ENCODE peak calls at places on chromosomes 6 and 20, in ten cellular contexts. U is brain microvascular endothelial cell, I is lower lobe of right lung, Z is mesendoderm, M is heart left ventricle, Q is GM12865, B is AG04450, X is tibial artery, O is upper lobe of right lung, H is esophagus muscularis mucosa. T is an unnamed sample.

GRCh38 chr6:166610104-166610503 is 16.9 kb downstream of the RPS6KA2 start:
- DNase-seq in X (peak), Q (no peak), O (no peak), Z (peak), I (no peak), M (no peak), H (no peak), U (no peak), B (no peak), T (no peak)

GRCh38 chr20:63628246-63628975 is 1.5 kb upstream of the GMEB2 start:
- DNase-seq in M (peak), I (peak), H (no peak), O (peak), X (peak), Z (no peak), U (peak), B (peak), Q (peak), T (peak)

GRCh38 chr6:5305968-5306626 is 44.8 kb downstream of the FARS2 start:
- DNase-seq in U (no peak), Q (no peak), H (peak), Z (no peak), M (no peak), I (no peak), O (no peak), X (no peak), B (no peak), T (no peak)

GRCh38 chr6:108684809-108685329 is 124.2 kb downstream of the FOXO3 start:
- DNase-seq in Z (no peak), U (peak), O (no peak), Q (peak), M (no peak), H (no peak), I (peak), B (no peak), X (no peak), T (no peak)

GRCh38 chr6:5936140-5936539 is 70.6 kb downstream of the NRN1 start:
- DNase-seq in M (no peak), Q (no peak), H (no peak), O (no peak), Z (no peak), U (no peak), I (no peak), X (no peak), B (no peak), T (no peak)

GRCh38 chr20:46204594-46205205 is 86.6 kb downstream of the CD40 start:
- DNase-seq in U (no peak), Z (no peak), I (no peak), B (no peak), H (no peak), X (no peak), O (no peak), Q (no peak), M (no peak), T (no peak)

GRCh38 chr20:63273635-63274380 is 1.2 kb downstream of the ARFGAP1 start:
- DNase-seq in U (peak), X (no peak), Z (no peak), B (peak), H (no peak), M (no peak), Q (no peak), I (no peak), O (no peak), T (peak)

GRCh38 chr20:50991076-50991475 is 31.8 kb downstream of the KCNG1 start:
- DNase-seq in Q (no peak), H (no peak), Z (no peak), B (no peak), O (no peak), M (no peak), I (no peak), X (no peak), U (no peak), T (no peak)

GRCh38 chr20:47262008-47262364 is 94.5 kb downstream of the ZMYND8 start:
- DNase-seq in U (no peak), Q (peak), I (no peak), H (no peak), X (no peak), M (no peak), Z (no peak), O (no peak), B (no peak), T (no peak)
- H3K4me3 ChIP-seq in U (no peak), Q (peak), I (no peak), H (no peak), X (no peak), M (no peak), Z (no peak), O (no peak), B (no peak), T (no peak)

GRCh38 chr6:143146186-143146831 is 85.6 kb downstream of the AIG1 start:
- DNase-seq in X (no peak), B (no peak), I (no peak), O (no peak), U (no peak), Z (no peak), H (no peak), M (no peak), Q (no peak), T (no peak)
- H3K4me3 ChIP-seq in X (no peak), B (no peak), I (no peak), O (no peak), U (no peak), Z (no peak), H (no peak), M (no peak), Q (no peak), T (no peak)

GRCh38 chr6:105458552-105458951 is 55.7 kb upstream of the PREP start:
- DNase-seq in H (no peak), O (no peak), B (no peak), Q (peak), Z (no peak), I (no peak), M (no peak), U (no peak), X (no peak), T (no peak)
- H3K4me3 ChIP-seq in H (no peak), O (no peak), B (no peak), Q (peak), Z (no peak), I (no peak), M (no peak), U (no peak), X (no peak), T (no peak)

DNA sequence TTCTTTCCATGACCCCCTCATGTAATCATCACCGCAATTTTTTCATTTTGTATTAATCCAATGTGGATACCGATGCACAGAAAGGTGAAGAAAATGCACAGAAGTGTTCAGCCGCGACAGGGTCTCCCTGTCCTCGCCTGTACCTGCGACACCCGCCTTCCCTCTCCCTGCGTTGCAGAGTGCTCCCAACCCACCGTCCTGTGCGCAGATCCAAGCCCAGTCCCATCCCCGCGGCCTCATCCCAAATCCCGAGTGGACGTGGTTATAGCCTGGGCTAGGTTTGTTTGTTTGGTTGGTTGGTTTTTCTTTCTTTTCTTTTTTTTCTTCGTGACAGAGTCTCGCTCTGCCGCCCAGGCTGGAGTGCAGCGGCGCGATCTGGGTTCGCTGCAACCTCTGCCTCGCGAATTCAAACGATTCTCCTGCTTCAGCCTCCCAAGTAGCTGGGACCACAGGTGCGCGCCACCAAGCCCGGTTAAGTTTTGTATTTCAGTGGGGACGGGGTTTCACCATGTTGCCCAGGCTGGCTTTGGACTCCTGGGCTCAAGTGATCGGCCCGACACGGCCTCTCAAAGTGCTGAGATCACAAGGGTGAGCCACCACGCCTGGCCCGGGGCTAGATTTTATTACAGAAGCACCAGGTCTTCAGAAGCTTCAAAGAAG is 536 bp upstream of the RAET1G start:
- DNase-seq in U (no peak), M (no peak), I (no peak), B (no peak), X (peak), H (no peak), Q (no peak), O (no peak), Z (no peak), T (no peak)
- H3K4me3 ChIP-seq in U (peak), M (peak), I (peak), B (peak), X (peak), H (peak), Q (no peak), O (peak), Z (no peak), T (peak)

GRCh38 chr20:1840865-1841553 is 54.2 kb upstream of the SIRPA start:
- DNase-seq in X (no peak), H (no peak), B (no peak), M (no peak), Z (peak), O (no peak), I (no peak), U (no peak), Q (no peak), T (no peak)
- H3K4me3 ChIP-seq in X (no peak), H (no peak), B (no peak), M (no peak), Z (no peak), O (no peak), I (no peak), U (no peak), Q (no peak), T (no peak)